ENCODE peak calls at places on chromosome 4, in six cellular contexts. Q is MM.1S, P is PC-9, D is right lobe of liver, M is PC-3, U is GM23248. Z is an unnamed sample. For H3K27me3, the result is how much of the 10 kb centered on the place peaks cover.

GRCh38 chr4:105934381-105934780 is 39.1 kb downstream of the NPNT start:
- DNase-seq in U (no peak), P (no peak), D (no peak), Q (no peak), M (no peak), Z (no peak)

GRCh38 chr4:44671636-44672035 is 6.6 kb upstream of the GUF1 start:
- DNase-seq in P (no peak), U (no peak), Q (no peak), D (no peak), M (no peak), Z (no peak)

GRCh38 chr4:169968999-169969398 is 57.2 kb downstream of the MFAP3L start:
- DNase-seq in U (peak), P (peak), Q (no peak), D (no peak), M (no peak), Z (no peak)

GRCh38 chr4:122759639-122760310 is 27.3 kb downstream of the BBS12 start:
- DNase-seq in D (no peak), M (peak), Q (no peak), U (peak), P (no peak), Z (no peak)

GRCh38 chr4:123363729-123364128 is 32.9 kb upstream of the SPRY1 start:
- DNase-seq in Q (peak), D (no peak), P (no peak), U (no peak), M (no peak), Z (no peak)

GRCh38 chr4:156959298-156959702 is 12.3 kb downstream of the PDGFC start:
- DNase-seq in P (no peak), Q (no peak), U (peak), M (peak), D (no peak), Z (no peak)

GRCh38 chr4:76950846-76951321 is 1.3 kb downstream of the SEPTIN11 start:
- DNase-seq in P (no peak), M (peak), U (peak), Q (peak), D (no peak), Z (peak)

GRCh38 chr4:33649015-33649414 is 2595.3 kb downstream of the ARAP2 start:
- DNase-seq in U (peak), M (peak), P (no peak), Q (no peak), D (no peak), Z (peak)

GRCh38 chr4:176377705-176378302 is 58.0 kb downstream of the SPCS3 start:
- DNase-seq in M (peak), P (no peak), U (peak), D (no peak), Q (peak), Z (no peak)

GRCh38 chr4:136012250-136012649 is 1520.0 kb downstream of the PCDH18 start:
- DNase-seq in U (no peak), Q (no peak), M (no peak), D (no peak), P (no peak), Z (no peak)

GRCh38 chr4:54723786-54724185 is 66.0 kb downstream of the KIT start:
- DNase-seq in U (no peak), D (no peak), P (no peak), Q (no peak), M (no peak), Z (no peak)

GRCh38 chr4:121448231-121448630 is 67.4 kb upstream of the QRFPR start:
- DNase-seq in U (no peak), D (no peak), P (peak), Q (no peak), M (peak), Z (no peak)

GRCh38 chr4:108702960-108703359 is 52.6 kb downstream of the OSTC start:
- DNase-seq in M (no peak), U (no peak), P (no peak), D (no peak), Q (peak), Z (no peak)

GRCh38 chr4:188021548-188022249 is 26.1 kb downstream of the ZFP42 start:
- DNase-seq in D (no peak), Q (no peak), M (peak), P (peak), U (no peak), Z (no peak)

GRCh38 chr4:1199556-1200331 is 27.4 kb upstream of the SPON2 start:
- DNase-seq in D (no peak), U (no peak), M (no peak), P (no peak), Q (no peak), Z (no peak)

GRCh38 chr4:42627887-42628646 is 28.8 kb downstream of the ATP8A1 start:
- DNase-seq in Q (no peak), P (no peak), M (no peak), U (no peak), D (no peak), Z (no peak)

GRCh38 chr4:85815796-85816459 is 341.0 kb downstream of the ARHGAP24 start:
- DNase-seq in P (no peak), U (no peak), D (no peak), Q (no peak), M (no peak), Z (no peak)

GRCh38 chr4:150960079-150960478 is 55.0 kb downstream of the LRBA start:
- DNase-seq in Q (no peak), P (no peak), M (peak), D (no peak), U (peak), Z (peak)

GRCh38 chr4:43163101-43163792 is 270.7 kb downstream of the GRXCR1 start:
- DNase-seq in D (no peak), U (no peak), M (no peak), Q (peak), P (no peak), Z (no peak)

GRCh38 chr4:122346036-122346435 is 32.8 kb upstream of the ADAD1 start:
- DNase-seq in P (no peak), D (no peak), U (peak), Q (no peak), M (peak), Z (no peak)

GRCh38 chr4:6270691-6271121 is 1.1 kb downstream of the WFS1 start:
- DNase-seq in M (peak), Q (no peak), U (peak), D (no peak), P (peak), Z (no peak)

GRCh38 chr4:7381221-7381889 is 53.4 kb downstream of the PSAPL1 start:
- DNase-seq in M (no peak), Q (no peak), U (peak), D (no peak), P (no peak), Z (peak)

GRCh38 chr4:54093609-54094240 is 6.2 kb upstream of the GSX2 start:
- DNase-seq in D (no peak), M (no peak), P (no peak), Q (no peak), U (no peak), Z (no peak)

GRCh38 chr4:128601992-128602695 is 207.4 kb upstream of the JADE1 start:
- DNase-seq in D (no peak), P (no peak), U (peak), Q (no peak), M (no peak), Z (no peak)

GRCh38 chr4:128630881-128631280 is 178.6 kb upstream of the JADE1 start:
- DNase-seq in M (no peak), P (no peak), D (no peak), Q (no peak), U (peak), Z (no peak)

GRCh38 chr4:119730644-119730995 is 102.0 kb upstream of the PDE5A start:
- DNase-seq in M (no peak), Q (no peak), U (peak), P (no peak), D (no peak), Z (no peak)

GRCh38 chr4:38562751-38563198 is 101.2 kb upstream of the KLF3 start:
- DNase-seq in P (no peak), M (peak), U (peak), D (no peak), Q (no peak), Z (peak)

GRCh38 chr4:39526810-39527295 is 386 bp downstream of the UGDH start:
- DNase-seq in M (peak), U (no peak), Q (peak), D (no peak), P (no peak), Z (no peak)

GRCh38 chr4:56245547-56246229 is 141.6 kb downstream of the AASDH start:
- DNase-seq in U (no peak), P (no peak), D (no peak), Q (no peak), M (no peak), Z (no peak)

GRCh38 chr4:102638621-102639020 is 122.1 kb downstream of the MANBA start:
- DNase-seq in D (no peak), U (no peak), M (no peak), Q (no peak), P (no peak), Z (no peak)

GRCh38 chr4:127212701-127213100 is 420.1 kb upstream of the INTU start:
- DNase-seq in M (no peak), Q (no peak), P (no peak), D (no peak), U (no peak), Z (no peak)

GRCh38 chr4:119032921-119033685 is 102.5 kb upstream of the MYOZ2 start:
- DNase-seq in P (no peak), D (no peak), U (no peak), Q (peak), M (no peak), Z (no peak)

GRCh38 chr4:2688281-2688680 is 67.9 kb downstream of the TNIP2 start:
- DNase-seq in P (no peak), Q (no peak), D (no peak), M (no peak), U (no peak), Z (no peak)

GRCh38 chr4:2822461-2823300 is 21.0 kb upstream of the ADD1 start:
- DNase-seq in Q (no peak), P (no peak), D (peak), U (no peak), M (no peak), Z (no peak)

GRCh38 chr4:7557447-7557846 is 122.7 kb upstream of the PSAPL1 start:
- DNase-seq in D (no peak), P (peak), M (peak), Q (no peak), U (peak), Z (no peak)

DNA sequence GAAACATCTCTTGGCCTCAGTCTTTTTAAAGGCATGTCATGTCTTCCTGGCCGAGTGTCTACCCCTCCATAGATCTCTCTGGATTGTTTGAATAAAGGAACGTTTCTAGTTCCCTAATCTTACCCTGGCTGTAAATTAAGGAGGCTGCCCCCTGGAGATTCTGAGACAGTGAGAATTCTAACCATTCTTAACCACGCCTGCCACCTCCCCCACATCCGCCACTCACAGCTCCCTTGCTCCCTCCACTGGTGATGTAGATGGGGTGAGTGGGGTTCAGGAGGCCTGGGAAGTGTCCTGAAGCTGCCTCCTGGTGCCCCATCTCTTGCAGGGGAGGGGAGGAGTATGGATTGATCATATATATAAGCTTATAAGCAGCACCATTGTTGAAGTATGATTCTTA is 48.0 kb upstream of the TRIM2 start:
- DNase-seq in D (no peak), U (peak), M (no peak), P (no peak), Q (no peak), Z (peak)
- H3K4me3 ChIP-seq in D (no peak), U (no peak), M (no peak), P (no peak), Q (no peak), Z (no peak)

GRCh38 chr4:41072021-41072777 is 142.1 kb downstream of the APBB2 start:
- DNase-seq in U (no peak), Q (no peak), D (no peak), M (no peak), P (no peak), Z (no peak)
- H3K27ac ChIP-seq in U (no peak), Q (no peak), D (no peak), M (no peak), P (no peak), Z (no peak)

GRCh38 chr4:80189956-80190671 is 7.2 kb upstream of the PRDM8 start:
- DNase-seq in P (no peak), Q (no peak), D (no peak), U (peak), M (no peak), Z (no peak)

GRCh38 chr4:80187677-80188076 is 9.6 kb upstream of the PRDM8 start:
- DNase-seq in M (no peak), P (no peak), U (no peak), D (no peak), Q (no peak), Z (no peak)

GRCh38 chr4:80188457-80188800 is 8.9 kb upstream of the PRDM8 start:
- DNase-seq in M (no peak), P (no peak), U (no peak), Q (no peak), D (no peak), Z (no peak)

GRCh38 chr4:80188801-80189458 is 8.4 kb upstream of the PRDM8 start:
- DNase-seq in P (no peak), U (no peak), M (no peak), Q (no peak), D (no peak), Z (no peak)

DNA sequence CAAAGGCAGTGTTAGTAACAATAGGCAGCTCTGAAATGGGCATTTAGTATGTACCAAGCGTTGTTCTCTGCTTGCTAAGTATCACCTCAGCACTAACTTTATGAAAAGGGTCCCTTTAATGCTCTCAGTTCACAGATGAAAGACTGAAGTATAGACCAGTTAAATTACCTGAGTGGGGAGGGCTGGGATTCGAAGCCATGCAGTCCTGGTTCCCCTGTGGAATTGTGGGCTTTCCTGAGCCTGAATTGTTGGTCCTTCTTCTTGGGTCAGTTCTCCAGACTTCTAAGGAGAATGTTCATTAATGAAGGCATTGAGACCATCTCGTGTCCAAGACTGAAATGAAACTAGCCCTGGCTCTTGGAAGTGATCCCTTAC is 7.7 kb upstream of the PRDM8 start:
- DNase-seq in U (no peak), P (no peak), M (no peak), Q (no peak), D (no peak), Z (no peak)
- H3K27me3 ChIP-seq in U (under half), P (under half), M (under half), Q (under half), D (under half), Z (under half)

DNA sequence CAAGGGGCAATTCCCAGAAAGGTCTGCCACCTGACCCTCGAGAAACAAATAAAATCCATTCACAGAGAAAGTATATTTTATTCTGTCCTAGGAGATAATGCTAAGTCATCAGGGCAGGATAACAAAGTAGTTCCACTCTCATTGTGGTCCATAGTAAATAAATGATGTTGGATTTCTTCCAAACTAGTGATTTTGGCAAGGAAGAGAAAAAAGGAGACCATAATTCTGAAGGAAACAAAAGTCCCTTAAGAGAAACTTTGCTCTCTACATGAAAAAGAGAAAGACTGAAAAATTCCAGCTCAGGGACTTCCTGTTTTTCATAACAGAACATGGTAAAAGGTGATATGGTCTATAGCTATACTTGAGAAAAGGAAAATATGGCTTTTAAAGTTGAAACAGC is 71.5 kb upstream of the DDX60 start:
- DNase-seq in Q (no peak), M (no peak), P (no peak), D (no peak), U (no peak), Z (no peak)
- H3K4me3 ChIP-seq in Q (no peak), M (no peak), P (no peak), D (no peak), U (no peak), Z (no peak)

DNA sequence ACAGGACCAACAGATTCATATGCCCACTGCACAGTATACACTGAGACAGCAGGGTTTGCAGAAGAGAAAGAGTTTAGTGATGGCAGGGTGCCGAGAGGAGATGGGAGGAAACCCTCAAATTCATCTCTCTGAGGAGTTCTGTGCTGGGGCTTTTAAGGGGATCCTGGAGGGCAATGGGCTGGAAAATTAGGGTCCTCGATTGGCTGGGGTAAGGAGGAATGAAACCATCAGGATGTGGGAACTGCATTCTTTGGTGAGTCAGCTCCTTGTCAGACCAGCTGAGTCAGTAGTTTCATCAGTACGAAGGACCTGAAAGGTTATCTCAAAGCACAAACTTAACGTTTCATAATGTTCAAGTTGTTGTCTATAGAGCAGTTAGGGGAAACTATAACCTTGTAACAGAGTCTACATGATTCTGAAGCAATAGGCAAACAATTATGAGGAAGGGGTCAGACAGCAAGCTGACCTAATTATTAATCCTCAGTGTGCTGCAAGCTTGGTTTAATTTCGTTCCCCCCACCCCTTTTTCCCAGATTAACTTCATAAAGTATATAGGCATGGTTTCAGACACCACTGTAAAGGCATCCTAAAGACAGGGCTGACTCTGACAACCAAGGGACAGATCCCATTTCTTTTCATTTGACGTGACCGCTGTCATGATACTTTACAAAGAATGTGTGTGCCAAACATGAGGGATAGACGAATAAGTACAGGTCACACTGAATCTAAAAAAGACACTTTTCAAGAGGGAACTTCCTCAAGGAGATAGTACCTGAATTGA is 1.5 kb upstream of the MSMO1 start:
- DNase-seq in U (peak), D (no peak), M (peak), P (peak), Q (peak), Z (no peak)
- H3K27ac ChIP-seq in U (peak), D (peak), M (peak), P (peak), Q (peak), Z (no peak)

GRCh38 chr4:171817026-171817425 is 3.8 kb downstream of the GALNTL6 start:
- DNase-seq in M (no peak), D (no peak), U (no peak), Q (no peak), P (no peak), Z (no peak)

GRCh38 chr4:171812377-171813194 is 618 bp upstream of the GALNTL6 start:
- DNase-seq in U (no peak), D (no peak), M (no peak), P (no peak), Q (no peak), Z (peak)

GRCh38 chr4:171809854-171810253 is 3.4 kb upstream of the GALNTL6 start:
- DNase-seq in M (no peak), P (no peak), D (no peak), Q (no peak), U (no peak), Z (no peak)

GRCh38 chr4:171813195-171813955 is at the start of gene GALNTL6:
- DNase-seq in Q (no peak), U (peak), M (no peak), D (no peak), P (no peak), Z (peak)

GRCh38 chr4:171814545-171814944 is 1.3 kb downstream of the GALNTL6 start:
- DNase-seq in U (no peak), D (no peak), Q (no peak), M (no peak), P (no peak), Z (no peak)
- H3K27me3 ChIP-seq in U (under half), D (under half), Q (under half), M (under half), P (under half), Z (under half)

GRCh38 chr4:184958839-184959238 is 59.5 kb upstream of the HELT start:
- DNase-seq in P (no peak), Q (no peak), M (no peak), D (no peak), U (no peak), Z (no peak)

GRCh38 chr4:184959786-184960185 is 58.5 kb upstream of the HELT start:
- DNase-seq in U (no peak), P (no peak), M (peak), D (no peak), Q (no peak), Z (no peak)

GRCh38 chr4:184959309-184959708 is 59.0 kb upstream of the HELT start:
- DNase-seq in M (no peak), Q (no peak), D (no peak), P (no peak), U (no peak), Z (no peak)

GRCh38 chr4:184957451-184958115 is 60.7 kb upstream of the HELT start:
- DNase-seq in P (no peak), Q (no peak), M (no peak), D (no peak), U (no peak), Z (no peak)

DNA sequence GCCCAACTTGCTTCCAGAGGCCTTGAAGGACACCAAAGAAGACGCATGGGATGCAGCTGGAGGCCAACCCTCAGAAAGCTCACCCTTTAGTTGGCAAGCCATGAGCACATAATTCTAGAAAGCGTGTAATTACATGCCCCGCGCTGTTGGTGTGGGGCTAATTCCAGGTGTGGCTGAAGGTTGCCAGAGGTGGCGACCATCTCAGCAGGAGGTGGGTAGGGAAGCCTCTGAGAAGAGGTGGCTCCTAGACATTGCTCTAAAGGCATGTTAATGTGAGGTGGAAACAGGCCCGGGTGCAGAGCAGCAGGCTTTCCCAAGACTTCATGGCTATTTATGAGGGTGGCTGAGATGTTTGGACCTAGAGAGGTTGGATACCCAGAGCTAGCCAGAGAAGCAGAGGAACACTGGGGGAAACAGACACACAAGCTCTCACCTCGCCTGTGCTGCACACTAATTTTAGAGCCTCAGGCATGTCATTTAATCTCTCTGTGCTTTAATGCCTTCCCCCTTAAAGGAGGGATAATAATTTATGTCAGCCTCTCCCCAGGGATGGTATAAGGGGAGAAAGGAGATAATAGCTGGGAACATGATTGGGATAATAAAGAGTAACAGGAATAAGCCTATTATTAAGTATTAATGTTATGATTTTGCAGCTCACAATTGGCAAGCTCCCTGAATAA is 60.0 kb upstream of the HELT start:
- DNase-seq in U (no peak), M (no peak), P (no peak), D (no peak), Q (no peak), Z (no peak)
- H3K4me3 ChIP-seq in U (no peak), M (no peak), P (no peak), D (no peak), Q (no peak), Z (no peak)

Z was measured in WERI-Rb-1.